ENCODE peak calls at places on chromosomes 16 and 17, in ten cellular contexts. One of them, this sample, is unnamed.
A peak's percentile ranks its signal among the peaks of the same experiment; 100 is the strongest.

GRCh38 chr16:407253-407652 is 5.6 kb downstream of the DECR2 start:
- DNase-seq in CD4-positive, alpha-beta T cell: no peak
- DNase-seq in CD8-positive, alpha-beta T cell: no peak
- DNase-seq in epithelial cell of esophagus: no peak
- DNase-seq in cardiac fibroblast: no peak
- DNase-seq in ovary: no peak
- DNase-seq in AG04449: no peak
- DNase-seq in stomach: no peak
- DNase-seq in GM10248: no peak
- DNase-seq in AG10803: no peak
- DNase-seq in this sample: no peak

GRCh38 chr17:14428640-14429029 is 127.8 kb downstream of the HS3ST3B1 start:
- DNase-seq in CD4-positive, alpha-beta T cell: no peak
- DNase-seq in CD8-positive, alpha-beta T cell: peak; percentile 29
- DNase-seq in epithelial cell of esophagus: no peak
- DNase-seq in cardiac fibroblast: no peak
- DNase-seq in ovary: no peak
- DNase-seq in AG04449: no peak
- DNase-seq in stomach: no peak
- DNase-seq in GM10248: no peak
- DNase-seq in AG10803: no peak
- DNase-seq in this sample: no peak

GRCh38 chr16:71367243-71367976 is 8.9 kb downstream of the CALB2 start:
- DNase-seq in CD4-positive, alpha-beta T cell: no peak
- DNase-seq in CD8-positive, alpha-beta T cell: no peak
- DNase-seq in epithelial cell of esophagus: peak; percentile 42
- DNase-seq in cardiac fibroblast: peak; percentile 49
- DNase-seq in ovary: no peak
- DNase-seq in AG04449: no peak
- DNase-seq in stomach: peak; percentile 28
- DNase-seq in GM10248: peak; percentile 62
- DNase-seq in AG10803: peak; percentile 35
- DNase-seq in this sample: no peak

GRCh38 chr16:9837481-9837880 is 344.7 kb downstream of the GRIN2A start:
- DNase-seq in CD4-positive, alpha-beta T cell: no peak
- DNase-seq in CD8-positive, alpha-beta T cell: no peak
- DNase-seq in epithelial cell of esophagus: no peak
- DNase-seq in cardiac fibroblast: peak; percentile 39
- DNase-seq in ovary: no peak
- DNase-seq in AG04449: no peak
- DNase-seq in stomach: no peak
- DNase-seq in GM10248: no peak
- DNase-seq in AG10803: no peak
- DNase-seq in this sample: no peak

GRCh38 chr16:29820271-29820701 is at the start of gene MVP:
- DNase-seq in CD4-positive, alpha-beta T cell: no peak
- DNase-seq in CD8-positive, alpha-beta T cell: peak; percentile 35
- DNase-seq in epithelial cell of esophagus: peak; percentile 70
- DNase-seq in cardiac fibroblast: peak; percentile 63
- DNase-seq in ovary: peak; percentile 75
- DNase-seq in AG04449: no peak
- DNase-seq in stomach: peak; percentile 78
- DNase-seq in GM10248: peak; percentile 72
- DNase-seq in AG10803: peak; percentile 70
- DNase-seq in this sample: peak; percentile 55

GRCh38 chr17:41505836-41506767 is 690 bp upstream of the KRT13 start:
- DNase-seq in CD4-positive, alpha-beta T cell: no peak
- DNase-seq in CD8-positive, alpha-beta T cell: no peak
- DNase-seq in epithelial cell of esophagus: no peak
- DNase-seq in cardiac fibroblast: no peak
- DNase-seq in ovary: no peak
- DNase-seq in AG04449: no peak
- DNase-seq in stomach: no peak
- DNase-seq in GM10248: no peak
- DNase-seq in AG10803: no peak
- DNase-seq in this sample: no peak

GRCh38 chr17:3963214-3964201 is 729 bp downstream of the ATP2A3 start:
- DNase-seq in CD4-positive, alpha-beta T cell: peak; percentile 57
- DNase-seq in CD8-positive, alpha-beta T cell: peak; percentile 76
- DNase-seq in epithelial cell of esophagus: no peak
- DNase-seq in cardiac fibroblast: no peak
- DNase-seq in ovary: no peak
- DNase-seq in AG04449: no peak
- DNase-seq in stomach: peak; percentile 51
- DNase-seq in GM10248: peak; percentile 67
- DNase-seq in AG10803: no peak
- DNase-seq in this sample: peak; percentile 72

GRCh38 chr17:1186923-1187771 is 7.4 kb upstream of the ABR start:
- DNase-seq in CD4-positive, alpha-beta T cell: peak; percentile 60
- DNase-seq in CD8-positive, alpha-beta T cell: peak; percentile 57
- DNase-seq in epithelial cell of esophagus: peak; percentile 83
- DNase-seq in cardiac fibroblast: peak; percentile 86
- DNase-seq in ovary: peak; percentile 91
- DNase-seq in AG04449: peak; percentile 49
- DNase-seq in stomach: peak; percentile 86
- DNase-seq in GM10248: peak; percentile 85
- DNase-seq in AG10803: peak; percentile 86
- DNase-seq in this sample: peak; percentile 73

GRCh38 chr16:13906426-13907089 is 13.4 kb upstream of the ERCC4 start:
- DNase-seq in CD4-positive, alpha-beta T cell: no peak
- DNase-seq in CD8-positive, alpha-beta T cell: no peak
- DNase-seq in epithelial cell of esophagus: no peak
- DNase-seq in cardiac fibroblast: no peak
- DNase-seq in ovary: no peak
- DNase-seq in AG04449: no peak
- DNase-seq in stomach: no peak
- DNase-seq in GM10248: no peak
- DNase-seq in AG10803: no peak
- DNase-seq in this sample: no peak

GRCh38 chr17:80123791-80124190 is 22.4 kb downstream of the GAA start:
- DNase-seq in CD4-positive, alpha-beta T cell: no peak
- DNase-seq in CD8-positive, alpha-beta T cell: no peak
- DNase-seq in epithelial cell of esophagus: peak; percentile 67
- DNase-seq in cardiac fibroblast: peak; percentile 76
- DNase-seq in ovary: no peak
- DNase-seq in AG04449: no peak
- DNase-seq in stomach: peak; percentile 25
- DNase-seq in GM10248: no peak
- DNase-seq in AG10803: peak; percentile 48
- DNase-seq in this sample: no peak

GRCh38 chr17:78173025-78173715 is 4.8 kb downstream of the SYNGR2 start:
- DNase-seq in CD4-positive, alpha-beta T cell: no peak
- DNase-seq in CD8-positive, alpha-beta T cell: no peak
- DNase-seq in epithelial cell of esophagus: no peak
- DNase-seq in cardiac fibroblast: no peak
- DNase-seq in ovary: peak; percentile 58
- DNase-seq in AG04449: no peak
- DNase-seq in stomach: no peak
- DNase-seq in GM10248: peak; percentile 68
- DNase-seq in AG10803: no peak
- DNase-seq in this sample: no peak

GRCh38 chr17:78175643-78175981 is 7.2 kb downstream of the SYNGR2 start:
- DNase-seq in CD4-positive, alpha-beta T cell: no peak
- DNase-seq in CD8-positive, alpha-beta T cell: no peak
- DNase-seq in epithelial cell of esophagus: no peak
- DNase-seq in cardiac fibroblast: no peak
- DNase-seq in ovary: no peak
- DNase-seq in AG04449: no peak
- DNase-seq in stomach: no peak
- DNase-seq in GM10248: no peak
- DNase-seq in AG10803: no peak
- DNase-seq in this sample: no peak

GRCh38 chr17:78174870-78175642 is 6.7 kb downstream of the SYNGR2 start:
- DNase-seq in CD4-positive, alpha-beta T cell: no peak
- DNase-seq in CD8-positive, alpha-beta T cell: no peak
- DNase-seq in epithelial cell of esophagus: peak; percentile 33
- DNase-seq in cardiac fibroblast: no peak
- DNase-seq in ovary: no peak
- DNase-seq in AG04449: no peak
- DNase-seq in stomach: peak; percentile 62
- DNase-seq in GM10248: no peak
- DNase-seq in AG10803: no peak
- DNase-seq in this sample: no peak

GRCh38 chr17:78172284-78173024 is 4.1 kb downstream of the SYNGR2 start:
- DNase-seq in CD4-positive, alpha-beta T cell: no peak
- DNase-seq in CD8-positive, alpha-beta T cell: no peak
- DNase-seq in epithelial cell of esophagus: no peak
- DNase-seq in cardiac fibroblast: no peak
- DNase-seq in ovary: peak; percentile 79
- DNase-seq in AG04449: no peak
- DNase-seq in stomach: peak; percentile 73
- DNase-seq in GM10248: no peak
- DNase-seq in AG10803: no peak
- DNase-seq in this sample: peak; percentile 43

GRCh38 chr17:78174332-78174869 is 6.0 kb downstream of the SYNGR2 start:
- DNase-seq in CD4-positive, alpha-beta T cell: no peak
- DNase-seq in CD8-positive, alpha-beta T cell: no peak
- DNase-seq in epithelial cell of esophagus: peak; percentile 39
- DNase-seq in cardiac fibroblast: no peak
- DNase-seq in ovary: peak; percentile 60
- DNase-seq in AG04449: no peak
- DNase-seq in stomach: peak; percentile 96
- DNase-seq in GM10248: no peak
- DNase-seq in AG10803: no peak
- DNase-seq in this sample: no peak
- TF ChIP-seq CTCF in CD4-positive, alpha-beta T cell: no peak
- TF ChIP-seq CTCF in CD8-positive, alpha-beta T cell: no peak
- TF ChIP-seq CTCF in epithelial cell of esophagus: peak; percentile 41
- TF ChIP-seq CTCF in cardiac fibroblast: no peak
- TF ChIP-seq CTCF in ovary: no peak
- TF ChIP-seq CTCF in AG04449: no peak
- TF ChIP-seq CTCF in stomach: peak; percentile 65
- TF ChIP-seq CTCF in GM10248: peak; percentile 24
- TF ChIP-seq CTCF in AG10803: no peak
- TF ChIP-seq CTCF in this sample: no peak

GRCh38 chr17:76384987-76385891 is 830 bp downstream of the SPHK1 start:
- DNase-seq in CD4-positive, alpha-beta T cell: no peak
- DNase-seq in CD8-positive, alpha-beta T cell: peak; percentile 15
- DNase-seq in epithelial cell of esophagus: peak; percentile 74
- DNase-seq in cardiac fibroblast: peak; percentile 91
- DNase-seq in ovary: peak; percentile 53
- DNase-seq in AG04449: no peak
- DNase-seq in stomach: peak; percentile 31
- DNase-seq in GM10248: no peak
- DNase-seq in AG10803: peak; percentile 69
- DNase-seq in this sample: peak; percentile 47

GRCh38 chr17:76382803-76383644 is 1.4 kb upstream of the SPHK1 start:
- DNase-seq in CD4-positive, alpha-beta T cell: peak; percentile 30
- DNase-seq in CD8-positive, alpha-beta T cell: peak; percentile 46
- DNase-seq in epithelial cell of esophagus: peak; percentile 87
- DNase-seq in cardiac fibroblast: peak; percentile 79
- DNase-seq in ovary: peak; percentile 56
- DNase-seq in AG04449: no peak
- DNase-seq in stomach: peak; percentile 50
- DNase-seq in GM10248: peak; percentile 81
- DNase-seq in AG10803: peak; percentile 72
- DNase-seq in this sample: peak; percentile 40

GRCh38 chr17:76382305-76382802 is 2.1 kb upstream of the SPHK1 start:
- DNase-seq in CD4-positive, alpha-beta T cell: no peak
- DNase-seq in CD8-positive, alpha-beta T cell: no peak
- DNase-seq in epithelial cell of esophagus: peak; percentile 74
- DNase-seq in cardiac fibroblast: peak; percentile 47
- DNase-seq in ovary: no peak
- DNase-seq in AG04449: no peak
- DNase-seq in stomach: no peak
- DNase-seq in GM10248: no peak
- DNase-seq in AG10803: peak; percentile 53
- DNase-seq in this sample: no peak

GRCh38 chr17:76384222-76384986 is at the start of gene SPHK1:
- DNase-seq in CD4-positive, alpha-beta T cell: peak; percentile 23
- DNase-seq in CD8-positive, alpha-beta T cell: peak; percentile 56
- DNase-seq in epithelial cell of esophagus: peak; percentile 88
- DNase-seq in cardiac fibroblast: peak; percentile 81
- DNase-seq in ovary: peak; percentile 75
- DNase-seq in AG04449: no peak
- DNase-seq in stomach: peak; percentile 75
- DNase-seq in GM10248: peak; percentile 90
- DNase-seq in AG10803: peak; percentile 86
- DNase-seq in this sample: peak; percentile 77

GRCh38 chr17:76383645-76384221 is 676 bp upstream of the SPHK1 start:
- DNase-seq in CD4-positive, alpha-beta T cell: peak; percentile 14
- DNase-seq in CD8-positive, alpha-beta T cell: peak; percentile 28
- DNase-seq in epithelial cell of esophagus: peak; percentile 57
- DNase-seq in cardiac fibroblast: peak; percentile 68
- DNase-seq in ovary: peak; percentile 63
- DNase-seq in AG04449: no peak
- DNase-seq in stomach: peak; percentile 37
- DNase-seq in GM10248: peak; percentile 62
- DNase-seq in AG10803: peak; percentile 60
- DNase-seq in this sample: peak; percentile 49
- TF ChIP-seq CTCF in CD4-positive, alpha-beta T cell: no peak
- TF ChIP-seq CTCF in CD8-positive, alpha-beta T cell: peak; percentile 37
- TF ChIP-seq CTCF in epithelial cell of esophagus: peak; percentile 39
- TF ChIP-seq CTCF in cardiac fibroblast: peak; percentile 35
- TF ChIP-seq CTCF in ovary: no peak
- TF ChIP-seq CTCF in AG04449: peak; percentile 30
- TF ChIP-seq CTCF in stomach: no peak
- TF ChIP-seq CTCF in GM10248: peak; percentile 6
- TF ChIP-seq CTCF in AG10803: peak; percentile 25
- TF ChIP-seq CTCF in this sample: no peak

GRCh38 chr16:72947379-72948237 is 100.3 kb downstream of the ZFHX3 start:
- DNase-seq in CD4-positive, alpha-beta T cell: no peak
- DNase-seq in CD8-positive, alpha-beta T cell: no peak
- DNase-seq in epithelial cell of esophagus: no peak
- DNase-seq in cardiac fibroblast: peak; percentile 63
- DNase-seq in ovary: no peak
- DNase-seq in AG04449: no peak
- DNase-seq in stomach: no peak
- DNase-seq in GM10248: no peak
- DNase-seq in AG10803: no peak
- DNase-seq in this sample: no peak
- TF ChIP-seq CTCF in CD4-positive, alpha-beta T cell: no peak
- TF ChIP-seq CTCF in CD8-positive, alpha-beta T cell: no peak
- TF ChIP-seq CTCF in epithelial cell of esophagus: no peak
- TF ChIP-seq CTCF in cardiac fibroblast: no peak
- TF ChIP-seq CTCF in ovary: no peak
- TF ChIP-seq CTCF in AG04449: no peak
- TF ChIP-seq CTCF in stomach: no peak
- TF ChIP-seq CTCF in GM10248: no peak
- TF ChIP-seq CTCF in AG10803: no peak
- TF ChIP-seq CTCF in this sample: no peak

DNA sequence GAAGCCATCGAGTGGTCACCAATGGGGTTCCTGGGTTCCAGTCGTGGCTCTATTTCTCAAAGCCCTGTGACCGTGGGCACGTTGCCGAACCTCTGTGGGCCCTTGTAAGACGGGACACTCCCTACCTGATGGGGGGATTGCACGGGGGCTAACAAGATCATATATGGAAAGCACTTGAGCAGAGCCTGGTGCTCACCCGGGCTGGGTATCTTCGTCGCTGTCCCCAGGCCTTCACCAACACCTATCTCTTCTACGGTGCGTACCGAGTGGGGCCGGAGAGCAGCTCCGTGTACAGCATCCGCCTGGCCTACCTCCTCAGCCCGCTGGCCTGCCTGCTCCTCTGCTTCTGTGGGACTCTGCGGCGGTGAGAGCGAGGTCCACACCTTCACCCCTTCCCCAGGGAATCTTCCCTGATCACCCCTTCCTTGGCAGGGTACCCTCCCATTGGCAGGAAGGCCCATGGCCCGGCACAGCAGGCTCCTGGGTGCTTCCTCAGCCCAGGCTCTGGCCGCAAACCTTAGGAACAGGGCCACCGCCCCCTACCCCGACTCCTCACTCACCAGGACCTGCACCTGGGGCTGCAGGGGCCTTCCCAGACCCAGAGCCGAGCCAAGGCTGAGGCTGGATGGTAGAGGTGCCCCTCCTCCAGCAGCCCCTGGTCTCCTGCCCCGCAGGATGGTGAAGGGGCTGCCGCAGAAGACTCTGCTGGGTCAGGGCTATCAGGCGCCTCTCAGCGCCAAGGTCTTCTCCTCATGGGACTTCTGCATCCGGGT is 2.8 kb downstream of the TMC8 start:
- DNase-seq in CD4-positive, alpha-beta T cell: no peak
- DNase-seq in CD8-positive, alpha-beta T cell: no peak
- DNase-seq in epithelial cell of esophagus: no peak
- DNase-seq in cardiac fibroblast: no peak
- DNase-seq in ovary: no peak
- DNase-seq in AG04449: no peak
- DNase-seq in stomach: no peak
- DNase-seq in GM10248: no peak
- DNase-seq in AG10803: no peak
- DNase-seq in this sample: no peak
- TF ChIP-seq CTCF in CD4-positive, alpha-beta T cell: no peak
- TF ChIP-seq CTCF in CD8-positive, alpha-beta T cell: no peak
- TF ChIP-seq CTCF in epithelial cell of esophagus: no peak
- TF ChIP-seq CTCF in cardiac fibroblast: no peak
- TF ChIP-seq CTCF in ovary: no peak
- TF ChIP-seq CTCF in AG04449: no peak
- TF ChIP-seq CTCF in stomach: no peak
- TF ChIP-seq CTCF in GM10248: no peak
- TF ChIP-seq CTCF in AG10803: no peak
- TF ChIP-seq CTCF in this sample: no peak